ENCODE peak calls at places on chromosomes 5 and 9, in five cellular contexts. N is OCI-LY7, O is HFF-Myc, L is activated B cell treated with CpG ODN at 0.5 μM for 24 hours, W is endothelial cell. T is an unnamed sample.

GRCh38 chr9:135248111-135248510 is 160.6 kb downstream of the OLFM1 start:
- DNase-seq in N (no peak), O (no peak), L (no peak), W (no peak), T (no peak)

GRCh38 chr5:177474094-177474493 is 660 bp upstream of the DBN1 start:
- DNase-seq in N (no peak), O (no peak), L (no peak), W (no peak), T (no peak)

GRCh38 chr5:147413266-147413665 is 96.6 kb downstream of the DPYSL3 start:
- DNase-seq in N (no peak), O (no peak), L (no peak), W (no peak), T (no peak)

GRCh38 chr5:172420215-172420934 is 34.0 kb downstream of the SH3PXD2B start:
- DNase-seq in N (peak), O (no peak), L (no peak), W (no peak), T (no peak)

GRCh38 chr5:43155394-43156096 is 34.8 kb downstream of the ZNF131 start:
- DNase-seq in N (no peak), O (no peak), L (no peak), W (no peak), T (no peak)

GRCh38 chr9:76090909-76091308 is 200.4 kb downstream of the PCSK5 start:
- DNase-seq in N (no peak), O (no peak), L (no peak), W (no peak), T (no peak)

GRCh38 chr5:147485046-147485445 is 24.8 kb downstream of the DPYSL3 start:
- DNase-seq in N (no peak), O (no peak), L (no peak), W (no peak), T (no peak)

GRCh38 chr9:110114086-110114887 is 93.7 kb downstream of the C9orf152 start:
- DNase-seq in N (no peak), O (no peak), L (no peak), W (no peak), T (no peak)

GRCh38 chr5:167642779-167643517 is 648.5 kb upstream of the WWC1 start:
- DNase-seq in N (no peak), O (peak), L (no peak), W (no peak), T (no peak)

GRCh38 chr5:151688406-151688805 is 1.7 kb upstream of the SPARC start:
- DNase-seq in N (no peak), O (no peak), L (no peak), W (no peak), T (no peak)

GRCh38 chr5:115467631-115468030 is 76.9 kb downstream of the FEM1C start:
- DNase-seq in N (no peak), O (no peak), L (no peak), W (no peak), T (no peak)

GRCh38 chr5:77086611-77087483 is at the start of gene ZBED3:
- DNase-seq in N (peak), O (peak), L (peak), W (peak), T (peak)

GRCh38 chr5:16456103-16456832 is 9.3 kb downstream of the ZNF622 start:
- DNase-seq in N (peak), O (peak), L (no peak), W (peak), T (peak)

GRCh38 chr9:114122152-114122615 is 23.1 kb upstream of the KIF12 start:
- DNase-seq in N (no peak), O (no peak), L (no peak), W (no peak), T (no peak)

GRCh38 chr5:27830551-27830950 is 792.2 kb upstream of the CDH9 start:
- DNase-seq in N (no peak), O (no peak), L (no peak), W (no peak), T (no peak)

GRCh38 chr5:139747583-139748504 is 47.8 kb upstream of the PSD2 start:
- DNase-seq in N (no peak), O (no peak), L (peak), W (no peak), T (no peak)

GRCh38 chr5:138927979-138928378 is 52.8 kb upstream of the LRRTM2 start:
- DNase-seq in N (no peak), O (no peak), L (no peak), W (no peak), T (no peak)

GRCh38 chr5:125424374-125424773 is 677.9 kb upstream of the ZNF608 start:
- DNase-seq in N (no peak), O (no peak), L (no peak), W (no peak), T (no peak)

GRCh38 chr5:66498791-66499207 is 97.4 kb upstream of the MAST4 start:
- DNase-seq in N (no peak), O (peak), L (no peak), W (no peak), T (no peak)

GRCh38 chr5:106086352-106086751 is 1584.4 kb downstream of the EFNA5 start:
- DNase-seq in N (no peak), O (no peak), L (no peak), W (no peak), T (no peak)

GRCh38 chr5:9124837-9125236 is 421.0 kb downstream of the SEMA5A start:
- DNase-seq in N (no peak), O (no peak), L (no peak), W (no peak), T (no peak)

GRCh38 chr9:95344735-95345134 is 27.2 kb upstream of the FANCC start:
- DNase-seq in N (no peak), O (no peak), L (no peak), W (no peak), T (no peak)

GRCh38 chr9:95338243-95338642 is 20.7 kb upstream of the FANCC start:
- DNase-seq in N (no peak), O (no peak), L (no peak), W (no peak), T (no peak)

GRCh38 chr9:95342571-95342970 is 25.1 kb upstream of the FANCC start:
- DNase-seq in N (no peak), O (no peak), L (no peak), W (no peak), T (no peak)

GRCh38 chr9:95343725-95344287 is 26.3 kb upstream of the FANCC start:
- DNase-seq in N (no peak), O (no peak), L (no peak), W (no peak), T (no peak)

GRCh38 chr9:95341262-95342011 is 23.9 kb upstream of the FANCC start:
- DNase-seq in N (no peak), O (no peak), L (no peak), W (no peak), T (no peak)
- TF ChIP-seq CTCF in N (peak), O (peak), L (no peak), W (no peak), T (no peak)

GRCh38 chr5:83095973-83096539 is 18.7 kb downstream of the XRCC4 start:
- DNase-seq in N (no peak), O (peak), L (no peak), W (no peak), T (no peak)
- TF ChIP-seq CTCF in N (no peak), O (no peak), L (no peak), W (no peak), T (no peak)

GRCh38 chr5:149773245-149774095 is 43.4 kb downstream of the PPARGC1B start:
- DNase-seq in N (no peak), O (no peak), L (no peak), W (no peak), T (no peak)

GRCh38 chr5:149779071-149779470 is 49.0 kb downstream of the PPARGC1B start:
- DNase-seq in N (no peak), O (no peak), L (no peak), W (no peak), T (no peak)

GRCh38 chr5:149777382-149777781 is 47.3 kb downstream of the PPARGC1B start:
- DNase-seq in N (no peak), O (no peak), L (no peak), W (no peak), T (no peak)

GRCh38 chr5:149776376-149777305 is 46.5 kb downstream of the PPARGC1B start:
- DNase-seq in N (no peak), O (no peak), L (no peak), W (no peak), T (no peak)

GRCh38 chr5:149775785-149776184 is 45.7 kb downstream of the PPARGC1B start:
- DNase-seq in N (peak), O (peak), L (no peak), W (no peak), T (no peak)
- TF ChIP-seq CTCF in N (peak), O (peak), L (no peak), W (peak), T (peak)

DNA sequence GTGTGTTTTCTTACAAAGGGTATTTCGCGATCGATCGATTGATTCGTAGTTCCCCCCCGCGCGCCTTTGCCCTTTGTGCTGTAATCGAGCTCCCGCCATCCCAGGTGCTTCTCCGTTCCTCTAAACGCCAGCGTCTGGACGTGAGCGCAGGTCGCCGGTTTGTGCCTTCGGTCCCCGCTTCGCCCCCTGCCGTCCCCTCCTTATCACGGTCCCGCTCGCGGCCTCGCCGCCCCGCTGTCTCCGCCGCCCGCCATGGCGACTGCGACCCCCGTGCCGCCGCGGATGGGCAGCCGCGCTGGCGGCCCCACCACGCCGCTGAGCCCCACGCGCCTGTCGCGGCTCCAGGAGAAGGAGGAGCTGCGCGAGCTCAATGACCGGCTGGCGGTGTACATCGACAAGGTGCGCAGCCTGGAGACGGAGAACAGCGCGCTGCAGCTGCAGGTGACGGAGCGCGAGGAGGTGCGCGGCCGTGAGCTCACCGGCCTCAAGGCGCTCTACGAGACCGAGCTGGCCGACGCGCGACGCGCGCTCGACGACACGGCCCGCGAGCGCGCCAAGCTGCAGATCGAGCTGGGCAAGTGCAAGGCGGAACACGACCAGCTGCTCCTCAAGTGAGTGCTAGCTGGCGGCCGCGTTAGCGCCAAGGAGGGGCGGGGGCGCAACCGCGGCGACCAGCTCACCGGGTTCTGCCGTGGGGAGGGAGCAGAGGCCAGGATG is 479 bp downstream of the LMNB1 start:
- DNase-seq in N (peak), O (no peak), L (peak), W (peak), T (peak)
- TF ChIP-seq CTCF in N (peak), O (no peak), L (no peak), W (no peak), T (no peak)

DNA sequence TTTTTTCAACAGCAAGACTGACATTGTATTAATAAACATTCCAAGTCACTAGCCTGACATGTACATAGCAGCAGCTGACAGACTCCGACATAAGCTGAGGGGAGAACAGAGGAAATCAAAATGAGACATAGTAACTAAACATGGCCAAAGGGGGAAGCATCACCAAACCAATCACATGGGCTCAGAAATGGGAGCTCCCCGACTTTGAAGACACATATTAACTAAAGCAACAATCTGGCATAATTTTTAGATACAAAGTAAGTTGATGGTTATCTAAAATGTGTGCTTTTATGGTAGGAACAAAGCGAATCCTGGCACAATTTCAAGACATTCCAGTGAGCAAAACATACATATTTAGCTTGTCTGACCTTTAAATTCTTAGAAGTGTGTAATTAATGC is 156.8 kb downstream of the MAPKAP1 start:
- DNase-seq in N (no peak), O (no peak), L (no peak), W (no peak), T (no peak)
- TF ChIP-seq CTCF in N (no peak), O (no peak), L (no peak), W (no peak), T (no peak)

GRCh38 chr5:318341-318897 is 3.1 kb upstream of the AHRR start:
- DNase-seq in N (no peak), O (no peak), L (no peak), W (no peak), T (no peak)
- TF ChIP-seq CTCF in N (no peak), O (no peak), L (no peak), W (no peak), T (no peak)

GRCh38 chr5:160119142-160119904 is at the start of gene PWWP2A:
- DNase-seq in N (peak), O (peak), L (peak), W (peak), T (peak)

GRCh38 chr5:160116991-160117390 is 2.3 kb downstream of the PWWP2A start:
- DNase-seq in N (no peak), O (no peak), L (no peak), W (no peak), T (no peak)

GRCh38 chr5:160119905-160120266 is 636 bp upstream of the PWWP2A start:
- DNase-seq in N (no peak), O (no peak), L (no peak), W (no peak), T (no peak)

GRCh38 chr5:160118349-160119141 is 705 bp downstream of the PWWP2A start:
- DNase-seq in N (peak), O (no peak), L (peak), W (no peak), T (peak)
- TF ChIP-seq CTCF in N (no peak), O (no peak), L (no peak), W (no peak), T (no peak)

GRCh38 chr5:132065351-132065937 is 5.0 kb downstream of the IL3 start:
- DNase-seq in N (peak), O (peak), L (no peak), W (peak), T (no peak)
- TF ChIP-seq CTCF in N (peak), O (peak), L (no peak), W (no peak), T (no peak)

GRCh38 chr5:52786937-52787599 is 648 bp upstream of the ITGA1 start:
- DNase-seq in N (peak), O (no peak), L (no peak), W (no peak), T (no peak)
- TF ChIP-seq CTCF in N (peak), O (no peak), L (no peak), W (no peak), T (no peak)